ENCODE peak calls at places on chromosomes 2 and 18, in six cellular contexts. V is IMR-90, F is lower lobe of right lung, L is GM20000, Q is Calu3, P is endodermal cell. S is an unnamed sample.
A peak's percentile ranks its signal among the peaks of the same experiment; 100 is the strongest.

GRCh38 chr2:157818227-157818626 is 57.9 kb downstream of the ACVR1 start:
- DNase-seq in V (no peak), Q (no peak), P (no peak), L (no peak), F (no peak), S (no peak)

GRCh38 chr2:239581352-239581901 is 180.6 kb upstream of the HDAC4 start:
- DNase-seq in Q (no peak), V (no peak), P (no peak), F (peak; percentile 39), L (no peak), S (peak; percentile 10)

GRCh38 chr2:186399082-186399644 is 86.9 kb upstream of the ZC3H15 start:
- DNase-seq in F (no peak), P (no peak), V (no peak), Q (no peak), L (no peak), S (no peak)

GRCh38 chr2:48560546-48561209 is 30.7 kb downstream of the STON1 start:
- DNase-seq in P (no peak), Q (no peak), L (no peak), F (no peak), V (no peak), S (no peak)

GRCh38 chr2:38076710-38077430 is 919 bp upstream of the CYP1B1 start:
- DNase-seq in P (peak; percentile 91), V (peak; percentile 90), F (peak; percentile 90), Q (peak; percentile 93), L (peak; percentile 89), S (peak; percentile 65)

GRCh38 chr18:57743008-57743407 is 60.1 kb downstream of the ATP8B1 start:
- DNase-seq in P (no peak), V (peak; percentile 81), Q (no peak), L (no peak), F (no peak), S (no peak)

GRCh38 chr18:79962835-79963657 is 1.4 kb upstream of the HSBP1L1 start:
- DNase-seq in F (no peak), V (no peak), P (no peak), Q (no peak), L (peak; percentile 82), S (no peak)

GRCh38 chr2:128280901-128281321 is 37.8 kb downstream of the HS6ST1 start:
- DNase-seq in P (peak; percentile 55), L (no peak), Q (no peak), V (no peak), F (peak; percentile 51), S (peak; percentile 75)

GRCh38 chr2:195535911-195536522 is 121.0 kb upstream of the SLC39A10 start:
- DNase-seq in Q (no peak), V (no peak), L (peak; percentile 61), F (peak; percentile 76), P (no peak), S (no peak)

GRCh38 chr18:74446631-74447403 is 10.3 kb downstream of the DIPK1C start:
- DNase-seq in P (no peak), Q (no peak), V (no peak), F (no peak), L (no peak), S (no peak)

GRCh38 chr18:11154369-11154982 is 5.1 kb upstream of the PIEZO2 start:
- DNase-seq in Q (peak; percentile 20), F (no peak), L (peak; percentile 62), P (no peak), V (peak; percentile 76), S (no peak)

GRCh38 chr18:66511810-66512209 is 92.1 kb downstream of the CDH19 start:
- DNase-seq in V (no peak), F (no peak), Q (peak; percentile 24), P (no peak), L (no peak), S (no peak)

GRCh38 chr2:40106061-40106460 is 327.0 kb upstream of the THUMPD2 start:
- DNase-seq in L (no peak), Q (no peak), V (peak; percentile 33), F (no peak), P (no peak), S (no peak)

GRCh38 chr18:59606193-59607175 is 90.7 kb downstream of the CCBE1 start:
- DNase-seq in F (no peak), Q (no peak), P (no peak), V (peak; percentile 89), L (no peak), S (no peak)

GRCh38 chr2:9178110-9178904 is 28.3 kb upstream of the ASAP2 start:
- DNase-seq in L (no peak), P (peak; percentile 66), V (no peak), F (no peak), Q (peak; percentile 49), S (no peak)

GRCh38 chr2:144111443-144111842 is 408.5 kb downstream of the ZEB2 start:
- DNase-seq in F (no peak), P (no peak), Q (no peak), L (no peak), V (peak; percentile 90), S (no peak)

GRCh38 chr18:79502785-79503184 is 107.1 kb downstream of the NFATC1 start:
- DNase-seq in L (no peak), P (no peak), Q (no peak), V (peak; percentile 33), F (no peak), S (no peak)

GRCh38 chr2:102008490-102008889 is 16.7 kb downstream of the IL1R2 start:
- DNase-seq in L (no peak), Q (no peak), P (no peak), F (no peak), V (no peak), S (no peak)

GRCh38 chr2:102005449-102005848 is 13.7 kb downstream of the IL1R2 start:
- DNase-seq in F (no peak), L (no peak), Q (no peak), V (no peak), P (no peak), S (no peak)

GRCh38 chr2:102005989-102006885 is 14.5 kb downstream of the IL1R2 start:
- DNase-seq in Q (peak; percentile 56), L (peak; percentile 60), F (no peak), V (peak; percentile 56), P (peak; percentile 77), S (peak; percentile 31)

GRCh38 chr2:102004588-102004987 is 12.8 kb downstream of the IL1R2 start:
- DNase-seq in V (no peak), Q (no peak), P (no peak), L (no peak), F (no peak), S (no peak)

DNA sequence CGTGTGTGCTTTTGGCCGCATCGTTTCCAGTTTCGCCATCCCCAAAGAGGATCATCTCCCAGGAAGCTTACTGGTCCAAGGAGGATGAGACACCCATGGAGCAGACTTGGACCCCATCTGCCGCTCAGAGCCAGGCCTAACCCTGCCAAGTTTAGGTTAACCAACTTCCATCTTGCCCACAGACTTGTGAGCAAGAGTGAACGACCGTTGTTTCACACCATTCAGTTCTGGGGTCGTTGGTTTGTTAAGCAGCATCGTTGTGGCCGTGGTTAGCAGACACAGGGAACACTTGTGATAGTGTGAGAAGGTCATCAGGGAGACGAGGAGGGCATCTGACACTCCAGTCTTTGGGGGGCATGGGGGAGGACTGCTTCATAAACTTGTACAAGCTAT is 15.1 kb downstream of the IL1R2 start:
- DNase-seq in Q (no peak), F (no peak), P (no peak), V (no peak), L (no peak), S (no peak)
- TF ChIP-seq CTCF in Q (no peak), F (no peak), P (no peak), V (no peak), L (no peak), S (no peak)

GRCh38 chr18:32337821-32338220 is 132.9 kb downstream of the GAREM1 start:
- DNase-seq in V (no peak), F (no peak), L (no peak), Q (no peak), P (no peak), S (no peak)
- TF ChIP-seq CTCF in V (no peak), F (no peak), L (no peak), Q (no peak), P (no peak), S (no peak)

GRCh38 chr18:64410685-64411084 is 261.8 kb upstream of the LINC00305 start:
- DNase-seq in V (no peak), Q (no peak), L (no peak), P (no peak), F (no peak), S (no peak)

GRCh38 chr18:64407606-64408005 is 258.7 kb upstream of the LINC00305 start:
- DNase-seq in P (no peak), Q (no peak), V (no peak), L (no peak), F (no peak), S (no peak)

GRCh38 chr18:64405161-64405560 is 256.3 kb upstream of the LINC00305 start:
- DNase-seq in V (peak; percentile 16), Q (no peak), F (no peak), L (no peak), P (no peak), S (no peak)

GRCh38 chr18:64403784-64404498 is 255.1 kb upstream of the LINC00305 start:
- DNase-seq in F (no peak), L (no peak), Q (no peak), V (no peak), P (no peak), S (no peak)

GRCh38 chr18:64409511-64409910 is 260.6 kb upstream of the LINC00305 start:
- DNase-seq in F (no peak), V (no peak), P (no peak), Q (peak; percentile 22), L (peak; percentile 19), S (no peak)
- TF ChIP-seq CTCF in F (peak; percentile 42), V (no peak), P (peak; percentile 82), Q (peak; percentile 27), L (no peak), S (peak; percentile 72)

GRCh38 chr2:145744541-145745386 is 1224.8 kb upstream of the ZEB2 start:
- DNase-seq in Q (no peak), V (peak; percentile 95), P (no peak), L (peak; percentile 10), F (no peak), S (no peak)
- TF ChIP-seq CTCF in Q (no peak), V (no peak), P (no peak), L (no peak), F (no peak), S (no peak)

GRCh38 chr18:63031439-63031838 is 288.1 kb downstream of the BCL2 start:
- DNase-seq in Q (no peak), V (no peak), F (no peak), L (no peak), P (no peak), S (no peak)
- TF ChIP-seq CTCF in Q (no peak), V (no peak), F (no peak), L (no peak), P (no peak), S (no peak)